ENCODE peak calls at places on chromosomes 12 and 14, in six cellular contexts. A is tibial artery, T is psoas muscle, N is AG10803, S is omental fat pad, M is fibroblast of mammary gland. X is an unnamed sample.

GRCh38 chr14:101835166-101835557 is 73.7 kb downstream of the PPP2R5C start:
- DNase-seq in A (no peak), T (no peak), N (no peak), S (no peak), M (peak), X (no peak)

GRCh38 chr12:67026847-67027246 is 242.3 kb upstream of the CAND1 start:
- DNase-seq in A (no peak), T (no peak), N (no peak), S (no peak), M (no peak), X (no peak)

GRCh38 chr12:124233846-124234620 is 60.9 kb upstream of the RFLNA start:
- DNase-seq in A (no peak), T (no peak), N (peak), S (no peak), M (no peak), X (peak)

GRCh38 chr12:42910656-42911055 is 321.1 kb upstream of the PRICKLE1 start:
- DNase-seq in A (no peak), T (no peak), N (no peak), S (no peak), M (no peak), X (no peak)

GRCh38 chr14:34911209-34912150 is 36.3 kb upstream of the BAZ1A start:
- DNase-seq in A (no peak), T (no peak), N (peak), S (no peak), M (peak), X (peak)

GRCh38 chr14:69715725-69716482 is 51.0 kb upstream of the SRSF5 start:
- DNase-seq in A (peak), T (peak), N (peak), S (peak), M (peak), X (peak)

GRCh38 chr12:107917912-107918800 is 143.7 kb downstream of the ASCL4 start:
- DNase-seq in A (no peak), T (no peak), N (peak), S (no peak), M (peak), X (peak)

GRCh38 chr12:78181544-78182162 is 351.0 kb downstream of the NAV3 start:
- DNase-seq in A (no peak), T (no peak), N (peak), S (no peak), M (peak), X (peak)

GRCh38 chr12:85029456-85029855 is 6.6 kb downstream of the TSPAN19 start:
- DNase-seq in A (no peak), T (no peak), N (peak), S (no peak), M (peak), X (peak)

GRCh38 chr14:69263364-69263763 is 3.4 kb downstream of the GALNT16 start:
- DNase-seq in A (peak), T (peak), N (peak), S (peak), M (peak), X (peak)

GRCh38 chr12:124686001-124686884 is 118.8 kb upstream of the NCOR2 start:
- DNase-seq in A (no peak), T (no peak), N (peak), S (no peak), M (peak), X (peak)

GRCh38 chr12:45435945-45436710 is 220.2 kb downstream of the ANO6 start:
- DNase-seq in A (no peak), T (no peak), N (no peak), S (no peak), M (no peak), X (no peak)

GRCh38 chr12:101747695-101748094 is 8.4 kb upstream of the SYCP3 start:
- DNase-seq in A (no peak), T (no peak), N (no peak), S (no peak), M (no peak), X (no peak)

GRCh38 chr12:56636118-56636674 is 6.1 kb upstream of the BAZ2A start:
- DNase-seq in A (peak), T (peak), N (peak), S (peak), M (peak), X (peak)

GRCh38 chr14:29906256-29906885 is 21.3 kb downstream of the PRKD1 start:
- DNase-seq in A (no peak), T (no peak), N (no peak), S (no peak), M (peak), X (peak)

GRCh38 chr12:30732954-30733637 is 21.7 kb downstream of the CAPRIN2 start:
- DNase-seq in A (no peak), T (no peak), N (no peak), S (no peak), M (no peak), X (no peak)

GRCh38 chr12:128784030-128784770 is 39.6 kb downstream of the SLC15A4 start:
- DNase-seq in A (no peak), T (no peak), N (no peak), S (no peak), M (peak), X (peak)

GRCh38 chr14:62682208-62682607 is 363.1 kb downstream of the KCNH5 start:
- DNase-seq in A (no peak), T (no peak), N (no peak), S (no peak), M (no peak), X (no peak)

GRCh38 chr14:91847693-91848092 is 19.6 kb downstream of the TC2N start:
- DNase-seq in A (no peak), T (no peak), N (no peak), S (no peak), M (no peak), X (no peak)

GRCh38 chr12:78683031-78683430 is 181.5 kb upstream of the SYT1 start:
- DNase-seq in A (no peak), T (no peak), N (no peak), S (no peak), M (no peak), X (no peak)

GRCh38 chr12:109112720-109113465 is 3.5 kb upstream of the ACACB start:
- DNase-seq in A (peak), T (no peak), N (no peak), S (no peak), M (no peak), X (no peak)

GRCh38 chr14:61511558-61511924 is 183.8 kb upstream of the HIF1A start:
- DNase-seq in A (no peak), T (no peak), N (peak), S (no peak), M (no peak), X (peak)

GRCh38 chr14:40413146-40413545 is 980.9 kb upstream of the FBXO33 start:
- DNase-seq in A (no peak), T (no peak), N (no peak), S (no peak), M (no peak), X (no peak)

GRCh38 chr12:45878630-45879255 is 111.6 kb downstream of the SCAF11 start:
- DNase-seq in A (no peak), T (no peak), N (peak), S (no peak), M (peak), X (peak)

GRCh38 chr14:27553820-27554219 is 956.0 kb upstream of the NOVA1 start:
- DNase-seq in A (no peak), T (no peak), N (no peak), S (no peak), M (peak), X (peak)

GRCh38 chr12:102918840-102919239 is 1.8 kb upstream of the PAH start:
- DNase-seq in A (no peak), T (no peak), N (no peak), S (no peak), M (no peak), X (no peak)

GRCh38 chr12:115975411-115975810 is 302.1 kb downstream of the MED13L start:
- DNase-seq in A (no peak), T (no peak), N (no peak), S (no peak), M (no peak), X (no peak)

DNA sequence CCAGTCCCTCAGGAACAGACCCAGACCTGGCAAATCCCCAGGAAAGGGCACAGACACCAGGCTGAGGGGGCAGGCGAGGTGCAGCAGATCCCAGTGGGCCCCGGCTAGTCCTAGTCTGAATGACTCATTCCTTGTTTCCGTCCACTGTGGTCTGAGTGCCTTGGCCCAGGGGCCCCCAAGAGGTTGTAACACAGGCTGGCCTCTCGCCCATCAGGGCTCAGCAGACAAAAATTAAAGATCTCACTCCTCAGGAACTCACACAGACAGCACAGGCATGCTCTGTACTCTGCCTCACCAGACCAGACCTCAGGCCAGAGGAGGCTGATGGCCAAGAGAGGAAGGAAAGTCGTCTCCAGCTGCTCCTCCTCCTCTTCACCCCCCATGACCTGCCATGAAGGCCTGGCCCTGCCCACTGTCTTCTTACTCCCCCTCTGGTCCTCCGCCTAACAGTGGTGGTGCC is 7.7 kb upstream of the LTBP2 start:
- DNase-seq in A (peak), T (peak), N (peak), S (peak), M (peak), X (peak)
- TF ChIP-seq CTCF in A (no peak), T (no peak), N (no peak), S (no peak), M (no peak), X (no peak)

DNA sequence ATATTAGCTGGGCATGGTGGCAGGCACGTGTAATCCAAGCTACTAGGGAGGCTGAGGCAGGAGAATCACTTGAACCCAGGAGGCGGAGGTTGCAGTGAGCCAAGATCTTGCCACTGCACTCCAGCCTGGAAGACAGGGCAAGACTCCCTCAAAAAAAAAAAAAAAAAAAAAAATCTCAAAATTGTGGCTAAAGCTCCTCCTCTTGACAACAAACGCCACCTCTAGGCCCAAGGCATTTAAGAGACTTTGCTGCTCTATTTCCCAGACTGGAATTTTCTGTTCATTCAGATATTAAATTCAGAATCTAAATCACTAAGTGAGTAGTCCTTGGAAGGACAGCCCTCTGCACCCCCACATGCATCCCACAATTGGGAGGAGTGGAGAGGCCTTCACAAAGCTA is 1.4 kb downstream of the ZFYVE1 start:
- DNase-seq in A (no peak), T (no peak), N (peak), S (no peak), M (peak), X (no peak)
- TF ChIP-seq CTCF in A (no peak), T (no peak), N (peak), S (no peak), M (no peak), X (no peak)

DNA sequence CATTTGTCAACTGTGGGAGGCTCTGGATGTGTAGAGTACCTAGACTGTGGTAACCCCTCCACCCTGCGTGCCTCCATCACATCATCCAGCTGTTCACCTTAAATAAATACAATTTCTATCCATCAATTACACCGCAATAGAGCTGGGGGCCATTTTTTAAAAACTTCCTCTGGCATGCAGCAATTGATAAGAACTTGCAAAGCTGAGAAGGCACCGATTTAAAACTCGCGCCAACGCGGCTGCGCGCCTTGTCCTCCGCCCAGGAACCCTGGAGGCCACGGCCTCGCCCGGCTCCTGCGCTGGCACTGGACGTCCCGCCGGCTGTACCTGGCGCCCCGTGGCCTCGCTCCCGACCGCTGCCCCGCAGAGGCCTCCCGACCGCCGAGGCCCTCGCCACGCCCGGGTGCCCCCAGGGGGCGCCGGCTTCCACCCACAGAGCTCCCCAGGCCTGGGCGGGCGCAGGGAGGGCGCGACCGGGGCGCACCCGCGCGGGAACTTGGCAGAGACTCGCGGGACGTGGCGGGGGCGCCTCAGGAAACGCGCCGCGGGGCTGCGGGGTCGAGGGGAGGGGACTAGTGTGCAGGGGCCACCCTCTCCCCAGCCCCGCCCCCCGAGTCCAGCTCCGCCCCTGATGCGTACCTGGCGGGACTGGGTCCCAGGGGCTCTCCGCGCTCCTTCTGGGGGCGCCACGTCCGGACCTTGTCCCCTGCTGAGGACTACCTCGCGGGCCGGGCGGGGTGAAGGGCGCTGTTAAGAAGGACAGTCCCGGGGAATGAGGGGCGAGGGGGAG is 65.6 kb downstream of the TNFAIP2 start:
- DNase-seq in A (no peak), T (peak), N (peak), S (no peak), M (no peak), X (no peak)
- TF ChIP-seq CTCF in A (peak), T (peak), N (peak), S (no peak), M (no peak), X (no peak)

GRCh38 chr14:89388853-89389252 is 28.2 kb downstream of the FOXN3 start:
- DNase-seq in A (no peak), T (no peak), N (no peak), S (no peak), M (no peak), X (peak)
- TF ChIP-seq CTCF in A (no peak), T (peak), N (peak), S (no peak), M (peak), X (no peak)

GRCh38 chr14:71704210-71704609 is 228.0 kb upstream of the RGS6 start:
- DNase-seq in A (no peak), T (no peak), N (no peak), S (no peak), M (no peak), X (no peak)

GRCh38 chr14:71703477-71703876 is 228.8 kb upstream of the RGS6 start:
- DNase-seq in A (no peak), T (no peak), N (peak), S (no peak), M (peak), X (no peak)

GRCh38 chr14:71702799-71703198 is 229.4 kb upstream of the RGS6 start:
- DNase-seq in A (no peak), T (no peak), N (no peak), S (no peak), M (no peak), X (no peak)

GRCh38 chr14:71701990-71702389 is 230.2 kb upstream of the RGS6 start:
- DNase-seq in A (no peak), T (no peak), N (no peak), S (no peak), M (no peak), X (no peak)

DNA sequence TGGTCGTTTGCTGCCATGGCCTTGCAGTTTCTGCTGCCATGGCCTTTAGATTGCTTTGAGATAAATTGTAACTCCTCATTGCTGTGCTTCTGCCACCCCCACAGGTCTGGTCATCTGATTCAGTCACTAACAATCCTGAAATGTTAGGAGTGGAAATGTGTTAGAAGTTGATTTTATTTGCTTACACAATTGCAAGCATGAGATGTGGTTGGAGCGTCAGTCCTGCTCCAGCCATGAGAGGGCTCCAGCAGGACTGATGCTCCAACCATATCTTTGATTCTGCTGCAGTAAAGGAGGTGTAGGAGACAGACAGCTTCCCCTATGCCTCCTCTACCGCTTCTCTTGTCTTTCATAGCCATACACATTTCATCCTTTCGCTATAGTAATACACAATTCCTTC is 226.8 kb upstream of the RGS6 start:
- DNase-seq in A (no peak), T (no peak), N (peak), S (no peak), M (no peak), X (no peak)
- TF ChIP-seq CTCF in A (no peak), T (no peak), N (peak), S (no peak), M (no peak), X (no peak)

GRCh38 chr14:96501746-96502620 is at the start of gene PAPOLA:
- DNase-seq in A (peak), T (peak), N (peak), S (peak), M (peak), X (peak)
- TF ChIP-seq CTCF in A (no peak), T (peak), N (peak), S (no peak), M (no peak), X (no peak)

GRCh38 chr12:50825372-50825838 is 17.3 kb upstream of the TMPRSS12 start:
- DNase-seq in A (no peak), T (no peak), N (peak), S (no peak), M (peak), X (peak)
- TF ChIP-seq CTCF in A (peak), T (peak), N (peak), S (no peak), M (peak), X (peak)

X was measured in MCF 10A.